ENCODE peak calls at places on chromosomes 2 and 18, in seven cellular contexts. One of them, this sample, is unnamed.

GRCh38 chr2:9071032-9071431 is 67.5 kb upstream of the MBOAT2 start:
- DNase-seq in A172: peak
- DNase-seq in stimulated activated CD4-positive, alpha-beta T cell treated with anti-CD3 and anti-CD28 coated beads, Interleukin-15, amount 100 ng/mL, for 1 hour: no peak
- DNase-seq in spleen: no peak
- DNase-seq in activated naive CD8-positive, alpha-beta T cell treated with anti-CD3 and anti-CD28 coated beads, Interleukin-2, amount 50 U/mL, for 16 hours: no peak
- DNase-seq in GM12864: no peak
- DNase-seq in GM06990: no peak
- DNase-seq in this sample: no peak

GRCh38 chr2:38380397-38381130 is 3.5 kb upstream of the ATL2 start:
- DNase-seq in A172: no peak
- DNase-seq in stimulated activated CD4-positive, alpha-beta T cell treated with anti-CD3 and anti-CD28 coated beads, Interleukin-15, amount 100 ng/mL, for 1 hour: no peak
- DNase-seq in spleen: no peak
- DNase-seq in activated naive CD8-positive, alpha-beta T cell treated with anti-CD3 and anti-CD28 coated beads, Interleukin-2, amount 50 U/mL, for 16 hours: no peak
- DNase-seq in GM12864: no peak
- DNase-seq in GM06990: no peak
- DNase-seq in this sample: no peak

GRCh38 chr2:104078431-104079157 is 775.3 kb upstream of the POU3F3 start:
- DNase-seq in A172: no peak
- DNase-seq in stimulated activated CD4-positive, alpha-beta T cell treated with anti-CD3 and anti-CD28 coated beads, Interleukin-15, amount 100 ng/mL, for 1 hour: no peak
- DNase-seq in spleen: no peak
- DNase-seq in activated naive CD8-positive, alpha-beta T cell treated with anti-CD3 and anti-CD28 coated beads, Interleukin-2, amount 50 U/mL, for 16 hours: no peak
- DNase-seq in GM12864: no peak
- DNase-seq in GM06990: no peak
- DNase-seq in this sample: no peak

GRCh38 chr18:36828630-36829361 is at the start of the genes KIAA1328 and TPGS2:
- DNase-seq in A172: peak
- DNase-seq in stimulated activated CD4-positive, alpha-beta T cell treated with anti-CD3 and anti-CD28 coated beads, Interleukin-15, amount 100 ng/mL, for 1 hour: peak
- DNase-seq in spleen: peak
- DNase-seq in activated naive CD8-positive, alpha-beta T cell treated with anti-CD3 and anti-CD28 coated beads, Interleukin-2, amount 50 U/mL, for 16 hours: peak
- DNase-seq in GM12864: peak
- DNase-seq in GM06990: peak
- DNase-seq in this sample: peak

GRCh38 chr2:158967114-158967730 is 1.2 kb upstream of the TANC1 start:
- DNase-seq in A172: no peak
- DNase-seq in stimulated activated CD4-positive, alpha-beta T cell treated with anti-CD3 and anti-CD28 coated beads, Interleukin-15, amount 100 ng/mL, for 1 hour: no peak
- DNase-seq in spleen: no peak
- DNase-seq in activated naive CD8-positive, alpha-beta T cell treated with anti-CD3 and anti-CD28 coated beads, Interleukin-2, amount 50 U/mL, for 16 hours: no peak
- DNase-seq in GM12864: no peak
- DNase-seq in GM06990: no peak
- DNase-seq in this sample: no peak

GRCh38 chr2:27712547-27712946 is 48.9 kb downstream of the SLC4A1AP start:
- DNase-seq in A172: no peak
- DNase-seq in stimulated activated CD4-positive, alpha-beta T cell treated with anti-CD3 and anti-CD28 coated beads, Interleukin-15, amount 100 ng/mL, for 1 hour: no peak
- DNase-seq in spleen: no peak
- DNase-seq in activated naive CD8-positive, alpha-beta T cell treated with anti-CD3 and anti-CD28 coated beads, Interleukin-2, amount 50 U/mL, for 16 hours: no peak
- DNase-seq in GM12864: no peak
- DNase-seq in GM06990: no peak
- DNase-seq in this sample: no peak

GRCh38 chr2:143974262-143974661 is 545.7 kb downstream of the ZEB2 start:
- DNase-seq in A172: no peak
- DNase-seq in stimulated activated CD4-positive, alpha-beta T cell treated with anti-CD3 and anti-CD28 coated beads, Interleukin-15, amount 100 ng/mL, for 1 hour: no peak
- DNase-seq in spleen: no peak
- DNase-seq in activated naive CD8-positive, alpha-beta T cell treated with anti-CD3 and anti-CD28 coated beads, Interleukin-2, amount 50 U/mL, for 16 hours: no peak
- DNase-seq in GM12864: no peak
- DNase-seq in GM06990: no peak
- DNase-seq in this sample: no peak

GRCh38 chr2:200777275-200777674 is 34.4 kb upstream of the BZW1 start:
- DNase-seq in A172: no peak
- DNase-seq in stimulated activated CD4-positive, alpha-beta T cell treated with anti-CD3 and anti-CD28 coated beads, Interleukin-15, amount 100 ng/mL, for 1 hour: no peak
- DNase-seq in spleen: no peak
- DNase-seq in activated naive CD8-positive, alpha-beta T cell treated with anti-CD3 and anti-CD28 coated beads, Interleukin-2, amount 50 U/mL, for 16 hours: no peak
- DNase-seq in GM12864: no peak
- DNase-seq in GM06990: no peak
- DNase-seq in this sample: no peak

GRCh38 chr18:8366656-8367055 is 242.6 kb upstream of the RAB12 start:
- DNase-seq in A172: no peak
- DNase-seq in stimulated activated CD4-positive, alpha-beta T cell treated with anti-CD3 and anti-CD28 coated beads, Interleukin-15, amount 100 ng/mL, for 1 hour: no peak
- DNase-seq in spleen: no peak
- DNase-seq in activated naive CD8-positive, alpha-beta T cell treated with anti-CD3 and anti-CD28 coated beads, Interleukin-2, amount 50 U/mL, for 16 hours: no peak
- DNase-seq in GM12864: no peak
- DNase-seq in GM06990: no peak
- DNase-seq in this sample: no peak

GRCh38 chr2:7706791-7707190 is 789.6 kb downstream of the RNF144A start:
- DNase-seq in A172: peak
- DNase-seq in stimulated activated CD4-positive, alpha-beta T cell treated with anti-CD3 and anti-CD28 coated beads, Interleukin-15, amount 100 ng/mL, for 1 hour: no peak
- DNase-seq in spleen: no peak
- DNase-seq in activated naive CD8-positive, alpha-beta T cell treated with anti-CD3 and anti-CD28 coated beads, Interleukin-2, amount 50 U/mL, for 16 hours: no peak
- DNase-seq in GM12864: no peak
- DNase-seq in GM06990: no peak
- DNase-seq in this sample: no peak

GRCh38 chr2:167264380-167264779 is 376.1 kb downstream of the XIRP2 start:
- DNase-seq in A172: peak
- DNase-seq in stimulated activated CD4-positive, alpha-beta T cell treated with anti-CD3 and anti-CD28 coated beads, Interleukin-15, amount 100 ng/mL, for 1 hour: no peak
- DNase-seq in spleen: no peak
- DNase-seq in activated naive CD8-positive, alpha-beta T cell treated with anti-CD3 and anti-CD28 coated beads, Interleukin-2, amount 50 U/mL, for 16 hours: no peak
- DNase-seq in GM12864: no peak
- DNase-seq in GM06990: no peak
- DNase-seq in this sample: no peak

GRCh38 chr2:17646838-17647701 is 106.5 kb downstream of the SMC6 start:
- DNase-seq in A172: no peak
- DNase-seq in stimulated activated CD4-positive, alpha-beta T cell treated with anti-CD3 and anti-CD28 coated beads, Interleukin-15, amount 100 ng/mL, for 1 hour: no peak
- DNase-seq in spleen: no peak
- DNase-seq in activated naive CD8-positive, alpha-beta T cell treated with anti-CD3 and anti-CD28 coated beads, Interleukin-2, amount 50 U/mL, for 16 hours: no peak
- DNase-seq in GM12864: no peak
- DNase-seq in GM06990: no peak
- DNase-seq in this sample: no peak

GRCh38 chr2:86028763-86029381 is 76.8 kb downstream of the POLR1A start:
- DNase-seq in A172: no peak
- DNase-seq in stimulated activated CD4-positive, alpha-beta T cell treated with anti-CD3 and anti-CD28 coated beads, Interleukin-15, amount 100 ng/mL, for 1 hour: no peak
- DNase-seq in spleen: peak
- DNase-seq in activated naive CD8-positive, alpha-beta T cell treated with anti-CD3 and anti-CD28 coated beads, Interleukin-2, amount 50 U/mL, for 16 hours: no peak
- DNase-seq in GM12864: no peak
- DNase-seq in GM06990: no peak
- DNase-seq in this sample: no peak